ENCODE peak calls at places on chromosomes 4 and X, in seven cellular contexts. T, F, Z, V, G, D and Y are unnamed samples.

GRCh38 chr4:15303052-15303641 is 124.7 kb upstream of the C1QTNF7 start:
- DNase-seq in Z (no peak), F (no peak), T (no peak), G (peak), D (no peak), V (no peak), Y (no peak)

GRCh38 chr4:105923507-105924238 is 28.4 kb downstream of the NPNT start:
- DNase-seq in D (no peak), Z (no peak), T (no peak), G (no peak), V (no peak), F (no peak), Y (no peak)

GRCh38 chr4:53005808-53006207 is 143.7 kb downstream of the RASL11B start:
- DNase-seq in D (no peak), T (no peak), Z (no peak), V (no peak), G (no peak), F (no peak), Y (no peak)

GRCh38 chr4:177937051-177937450 is 494.8 kb upstream of the AGA start:
- DNase-seq in V (no peak), Z (no peak), G (no peak), F (no peak), D (no peak), T (no peak), Y (no peak)

GRCh38 chr4:165768281-165768680 is 104.8 kb upstream of the TLL1 start:
- DNase-seq in V (no peak), T (no peak), G (no peak), D (no peak), F (no peak), Z (no peak), Y (no peak)

GRCh38 chr4:153612878-153613277 is 71.2 kb upstream of the TLR2 start:
- DNase-seq in F (no peak), D (no peak), T (no peak), V (no peak), G (no peak), Z (no peak), Y (no peak)

GRCh38 chrX:7215842-7216241 is 67.9 kb upstream of the PUDP start:
- DNase-seq in D (no peak), T (no peak), G (no peak), F (no peak), V (no peak), Z (no peak), Y (no peak)

GRCh38 chrX:68462197-68462596 is 28.9 kb upstream of the OPHN1 start:
- DNase-seq in Z (no peak), T (no peak), G (no peak), F (no peak), V (no peak), D (no peak), Y (no peak)

GRCh38 chr4:183876268-183876934 is 28.7 kb upstream of the STOX2 start:
- DNase-seq in F (no peak), T (no peak), D (peak), G (peak), V (peak), Z (no peak), Y (peak)

GRCh38 chr4:87423313-87424031 is 1.1 kb downstream of the NUDT9 start:
- DNase-seq in F (no peak), V (no peak), Z (no peak), G (peak), D (no peak), T (no peak), Y (no peak)

GRCh38 chr4:60992037-60992436 is 208.1 kb upstream of the ADGRL3 start:
- DNase-seq in G (no peak), Z (no peak), T (no peak), V (no peak), D (no peak), F (no peak), Y (no peak)

GRCh38 chr4:80322716-80323115 is 12.8 kb upstream of the CFAP299 start:
- DNase-seq in T (no peak), F (no peak), Z (no peak), D (no peak), V (no peak), G (no peak), Y (no peak)